ENCODE peak calls at places on chromosome 11, in nine cellular contexts. O, A, C, Q, Z, E, U, K and V are unnamed samples.

GRCh38 chr11:11909727-11910126 is 68.0 kb downstream of the USP47 start:
- DNase-seq in E (no peak), C (no peak), Z (no peak), U (no peak), A (no peak), K (no peak), Q (no peak), O (no peak), V (no peak)

GRCh38 chr11:32416301-32416700 is 19.0 kb downstream of the WT1 start:
- DNase-seq in E (no peak), U (no peak), Z (no peak), A (no peak), O (no peak), C (no peak), K (no peak), Q (no peak), V (no peak)

GRCh38 chr11:129143335-129143734 is 48.8 kb downstream of the ARHGAP32 start:
- DNase-seq in K (no peak), A (peak), E (peak), C (no peak), O (peak), U (peak), Z (peak), Q (peak), V (peak)

GRCh38 chr11:111635706-111636045 is 33.4 kb downstream of the SIK2 start:
- DNase-seq in C (no peak), Q (no peak), E (no peak), O (no peak), K (peak), U (peak), A (peak), Z (no peak), V (peak)

GRCh38 chr11:23143031-23143430 is 282.8 kb upstream of the CCDC179 start:
- DNase-seq in Q (no peak), K (no peak), C (no peak), U (no peak), E (no peak), A (no peak), Z (no peak), O (no peak), V (no peak)

GRCh38 chr11:14422052-14422813 is 63.2 kb upstream of the RRAS2 start:
- DNase-seq in A (peak), K (peak), E (peak), U (peak), O (peak), Z (peak), Q (peak), C (no peak), V (peak)

GRCh38 chr11:39327302-39327701 is 2132.2 kb downstream of the LRRC4C start:
- DNase-seq in U (no peak), Q (no peak), C (no peak), Z (no peak), K (no peak), A (peak), E (peak), O (no peak), V (no peak)

GRCh38 chr11:71245601-71246391 is 6.6 kb downstream of the SHANK2 start:
- DNase-seq in Q (no peak), Z (peak), E (no peak), K (no peak), O (no peak), U (no peak), C (no peak), A (peak), V (no peak)

GRCh38 chr11:44893250-44894216 is 57.1 kb downstream of the TP53I11 start:
- DNase-seq in U (no peak), C (no peak), O (no peak), Q (no peak), E (no peak), A (no peak), K (no peak), Z (no peak), V (peak)

GRCh38 chr11:43250309-43250708 is 61.5 kb upstream of the API5 start:
- DNase-seq in Z (no peak), A (no peak), U (no peak), E (no peak), C (no peak), K (no peak), Q (no peak), O (no peak), V (no peak)

GRCh38 chr11:83554896-83555295 is 268.7 kb upstream of the CCDC90B start:
- DNase-seq in K (no peak), C (no peak), E (no peak), Q (no peak), A (no peak), U (no peak), O (no peak), Z (no peak), V (no peak)

GRCh38 chr11:46414899-46415298 is 23.3 kb upstream of the CHRM4 start:
- DNase-seq in Z (no peak), C (no peak), E (no peak), U (no peak), Q (no peak), K (no peak), A (no peak), O (no peak), V (no peak)

GRCh38 chr11:83566948-83567347 is 280.8 kb upstream of the CCDC90B start:
- DNase-seq in U (peak), Z (peak), O (peak), K (no peak), A (no peak), C (no peak), Q (no peak), E (no peak), V (no peak)

GRCh38 chr11:35029979-35030378 is 109.0 kb upstream of the CD44 start:
- DNase-seq in Z (peak), C (no peak), E (peak), A (no peak), U (peak), O (peak), Q (no peak), K (peak), V (no peak)

GRCh38 chr11:68549789-68550484 is 89.4 kb downstream of the PPP6R3 start:
- DNase-seq in O (no peak), C (no peak), Z (no peak), U (peak), A (no peak), Q (no peak), K (no peak), E (no peak), V (peak)

GRCh38 chr11:38990841-38991240 is 2392.8 kb upstream of the RAG2 start:
- DNase-seq in C (no peak), Z (no peak), K (no peak), A (no peak), E (no peak), O (peak), U (no peak), Q (no peak), V (no peak)

GRCh38 chr11:2399488-2400068 is 972 bp upstream of the TSSC4 start:
- DNase-seq in K (no peak), Z (peak), O (no peak), U (peak), Q (no peak), E (no peak), C (no peak), A (no peak), V (no peak)

GRCh38 chr11:63919267-63920125 is 2.5 kb upstream of the RCOR2 start:
- DNase-seq in Z (peak), U (peak), C (no peak), O (no peak), K (peak), A (no peak), E (peak), Q (no peak), V (no peak)

GRCh38 chr11:1050581-1051355 is 14.2 kb upstream of the MUC6 start:
- DNase-seq in E (peak), O (peak), K (peak), Q (peak), Z (peak), U (peak), C (peak), A (peak), V (peak)

GRCh38 chr11:111541209-111542061 is 915 bp downstream of the LAYN start:
- DNase-seq in K (no peak), A (peak), C (no peak), O (no peak), E (no peak), Q (peak), Z (peak), U (peak), V (peak)

GRCh38 chr11:95231881-95232605 is 1.0 kb upstream of the SESN3 start:
- DNase-seq in K (no peak), A (peak), U (peak), Q (peak), E (no peak), C (peak), Z (peak), O (no peak), V (peak)

GRCh38 chr11:96116341-96116740 is 192.4 kb upstream of the MTMR2 start:
- DNase-seq in O (no peak), K (no peak), U (no peak), E (no peak), Q (no peak), A (no peak), Z (no peak), C (no peak), V (no peak)

GRCh38 chr11:48058064-48058463 is 77.7 kb downstream of the PTPRJ start:
- DNase-seq in C (no peak), Q (no peak), Z (no peak), K (no peak), U (no peak), E (no peak), O (no peak), A (no peak), V (no peak)

GRCh38 chr11:85704967-85705366 is 19.0 kb upstream of the CCDC89 start:
- DNase-seq in O (no peak), A (no peak), U (no peak), C (no peak), Z (no peak), E (no peak), K (no peak), Q (no peak), V (no peak)

GRCh38 chr11:132496341-132496740 is 1036.0 kb downstream of the OPCML start:
- DNase-seq in K (no peak), Z (no peak), E (no peak), Q (no peak), C (no peak), A (no peak), O (no peak), U (peak), V (no peak)

GRCh38 chr11:112880454-112880853 is 80.8 kb upstream of the NCAM1 start:
- DNase-seq in Z (no peak), O (no peak), E (no peak), A (no peak), Q (no peak), C (no peak), U (no peak), K (no peak), V (no peak)

GRCh38 chr11:64396079-64396591 is 37.2 kb downstream of the RPS6KA4 start:
- DNase-seq in E (no peak), A (no peak), U (peak), C (no peak), K (no peak), Q (no peak), O (no peak), Z (peak), V (no peak)

GRCh38 chr11:57459112-57460016 is 964 bp upstream of the RTN4RL2 start:
- DNase-seq in C (no peak), U (no peak), Q (peak), A (no peak), Z (peak), K (peak), O (no peak), E (no peak), V (no peak)

GRCh38 chr11:63866211-63866610 is 27.3 kb downstream of the MARK2 start:
- DNase-seq in K (peak), Z (no peak), E (peak), C (peak), O (no peak), A (peak), U (peak), Q (peak), V (peak)

GRCh38 chr11:68071281-68072048 is 32.6 kb downstream of the TCIRG1 start:
- DNase-seq in O (no peak), E (no peak), Q (no peak), C (no peak), U (no peak), A (no peak), K (no peak), Z (no peak), V (no peak)

GRCh38 chr11:122700676-122701075 is 45.2 kb downstream of the UBASH3B start:
- DNase-seq in A (no peak), Q (no peak), E (no peak), U (no peak), K (no peak), O (no peak), Z (no peak), C (no peak), V (no peak)

GRCh38 chr11:86949995-86950993 is 4.9 kb downstream of the FZD4 start:
- DNase-seq in A (no peak), O (no peak), K (no peak), Z (no peak), E (no peak), C (no peak), Q (no peak), U (no peak), V (no peak)

GRCh38 chr11:79182794-79183193 is 258.0 kb downstream of the TENM4 start:
- DNase-seq in K (no peak), Z (no peak), A (no peak), E (no peak), C (no peak), U (no peak), Q (no peak), O (no peak), V (no peak)

GRCh38 chr11:67468056-67468455 is 995 bp downstream of the TMEM134 start:
- DNase-seq in Z (no peak), Q (peak), O (peak), C (no peak), A (peak), U (no peak), K (no peak), E (peak), V (peak)

GRCh38 chr11:116513278-116513823 is 259.4 kb downstream of the BUD13 start:
- DNase-seq in C (no peak), Q (no peak), U (no peak), Z (no peak), O (no peak), K (no peak), E (no peak), A (no peak), V (no peak)

DNA sequence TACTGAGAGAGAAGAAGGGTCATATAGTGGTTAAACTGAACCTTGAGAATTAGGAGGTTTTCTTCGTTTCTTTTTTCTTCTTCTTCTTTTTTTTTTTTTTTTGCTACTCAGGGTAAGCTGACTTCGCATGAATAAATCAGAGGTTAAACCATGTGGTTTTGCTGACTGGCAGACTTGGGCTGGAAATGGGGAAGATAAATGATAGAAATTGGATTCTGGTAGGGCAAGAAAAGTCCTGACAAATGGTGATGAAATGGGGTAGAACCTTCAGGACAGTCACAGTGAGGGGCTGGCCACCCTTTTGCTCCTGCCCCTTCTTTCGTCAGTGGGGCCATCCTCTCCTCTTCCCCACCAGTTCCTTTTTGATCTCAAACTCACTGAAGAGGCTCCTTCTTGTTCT is 1.6 kb upstream of the SWAP70 start:
- DNase-seq in Z (no peak), O (no peak), K (no peak), U (no peak), Q (no peak), E (no peak), A (peak), C (no peak), V (no peak)
- H3K27ac ChIP-seq in Z (no peak), O (no peak), K (no peak), U (no peak), Q (no peak), E (no peak), A (peak), C (no peak), V (peak)

GRCh38 chr11:120431633-120432032 is 79.9 kb upstream of the GRIK4 start:
- DNase-seq in U (peak), C (no peak), Z (peak), A (no peak), K (peak), E (no peak), O (peak), Q (no peak), V (no peak)

GRCh38 chr11:120432056-120433018 is 79.2 kb upstream of the GRIK4 start:
- DNase-seq in K (peak), E (peak), U (peak), A (peak), O (peak), Q (no peak), Z (peak), C (no peak), V (no peak)
- H3K27ac ChIP-seq in K (peak), E (peak), U (no peak), A (peak), O (no peak), Q (no peak), Z (no peak), C (no peak), V (peak)

GRCh38 chr11:125674210-125674609 is 6.4 kb downstream of the ACRV1 start:
- DNase-seq in Q (no peak), K (no peak), U (no peak), O (no peak), E (no peak), C (no peak), Z (no peak), A (no peak), V (no peak)

GRCh38 chr11:125675196-125675595 is 5.5 kb downstream of the ACRV1 start:
- DNase-seq in O (no peak), Z (no peak), Q (no peak), K (no peak), U (no peak), E (no peak), A (no peak), C (no peak), V (no peak)

GRCh38 chr11:125671561-125671960 is 9.1 kb downstream of the ACRV1 start:
- DNase-seq in K (no peak), E (no peak), C (no peak), A (no peak), O (no peak), U (no peak), Q (no peak), Z (no peak), V (no peak)

GRCh38 chr11:125667151-125667550 is 13.5 kb downstream of the ACRV1 start:
- DNase-seq in O (no peak), E (no peak), K (no peak), Q (no peak), Z (no peak), C (no peak), U (no peak), A (no peak), V (no peak)

DNA sequence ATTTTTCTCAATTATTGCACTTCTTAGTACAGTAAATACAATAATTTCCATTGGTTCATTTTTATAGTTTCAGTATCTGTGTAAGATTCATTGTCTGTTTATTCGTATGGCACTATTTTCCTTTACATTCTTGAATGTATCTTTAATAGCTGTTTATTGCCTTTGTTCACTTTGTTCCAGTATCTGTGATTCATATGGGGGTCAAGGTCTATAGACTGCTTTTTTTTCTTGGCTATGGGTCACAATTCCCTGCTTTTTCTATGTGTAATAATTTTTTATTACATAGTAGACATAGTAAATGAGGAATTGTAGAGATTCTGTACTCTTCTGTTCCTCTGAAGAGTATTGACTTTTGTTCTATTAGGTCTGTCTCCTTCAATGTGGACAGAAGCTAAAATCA is 10.5 kb downstream of the ACRV1 start:
- DNase-seq in U (no peak), O (no peak), C (no peak), A (no peak), E (no peak), K (no peak), Q (no peak), Z (no peak), V (no peak)
- H3K27ac ChIP-seq in U (no peak), O (no peak), C (no peak), A (no peak), E (no peak), K (no peak), Q (no peak), Z (no peak), V (no peak)

DNA sequence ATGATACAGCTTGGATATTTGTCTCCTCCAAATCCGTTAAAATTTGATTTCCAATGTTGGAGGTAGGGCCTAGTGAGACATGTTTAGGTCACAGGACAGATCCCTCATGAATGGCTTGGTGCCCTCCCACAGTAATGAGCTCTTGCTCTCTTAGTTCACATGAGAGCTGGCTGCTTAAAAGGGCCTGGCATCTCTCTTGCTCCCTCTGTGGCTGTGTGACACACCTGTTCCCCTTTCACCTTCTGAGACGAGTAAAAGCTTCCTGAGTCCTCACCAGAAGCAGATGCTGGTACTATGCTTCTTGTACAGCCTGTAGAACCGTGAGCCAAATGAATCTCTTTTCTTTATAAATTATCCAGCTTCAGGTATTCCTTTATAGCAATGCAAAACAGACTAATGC is 3.5 kb downstream of the VPS37C start:
- DNase-seq in Q (no peak), O (no peak), K (no peak), A (no peak), U (no peak), C (no peak), E (peak), Z (peak), V (no peak)
- H3K27ac ChIP-seq in Q (no peak), O (no peak), K (no peak), A (peak), U (peak), C (no peak), E (peak), Z (no peak), V (no peak)

DNA sequence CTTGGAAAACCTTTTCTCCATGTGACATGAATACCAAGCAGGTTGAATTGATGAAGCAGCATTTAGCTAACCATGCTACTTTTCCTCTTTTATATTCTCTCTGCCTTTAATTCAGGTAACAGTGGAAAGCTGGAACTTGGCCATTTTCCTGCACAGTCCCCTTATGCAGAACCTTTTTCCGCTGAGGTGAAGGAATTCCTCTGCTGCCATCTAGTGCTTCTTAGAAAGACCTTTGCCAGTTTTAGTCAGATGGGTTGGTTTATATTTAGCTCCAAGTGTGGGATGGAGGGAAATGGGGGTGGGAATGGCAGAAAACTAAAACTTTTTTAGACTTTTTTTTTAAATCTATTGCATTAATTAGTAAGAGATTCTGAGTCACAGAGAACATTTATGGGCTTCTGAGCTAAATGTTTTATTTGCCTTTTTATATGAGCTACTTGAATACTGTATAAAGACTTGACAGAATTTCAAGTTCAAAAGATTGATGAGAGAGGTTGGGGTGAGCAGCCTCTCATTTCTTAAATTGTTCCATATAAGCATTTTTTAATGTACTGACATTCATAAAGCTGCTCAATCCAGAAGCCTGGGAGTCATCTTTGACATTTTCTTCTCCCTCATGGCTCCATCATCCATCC is 153.9 kb upstream of the ZC3H12C start:
- DNase-seq in K (peak), Q (no peak), C (no peak), E (peak), O (peak), Z (peak), A (peak), U (peak), V (no peak)
- H3K27ac ChIP-seq in K (no peak), Q (no peak), C (no peak), E (no peak), O (no peak), Z (no peak), A (no peak), U (no peak), V (no peak)

GRCh38 chr11:117874910-117875396 is 1.5 kb downstream of the FXYD6 start:
- DNase-seq in A (no peak), U (no peak), Z (no peak), C (no peak), Q (no peak), E (no peak), O (no peak), K (no peak), V (no peak)
- H3K27ac ChIP-seq in A (no peak), U (no peak), Z (no peak), C (no peak), Q (no peak), E (no peak), O (no peak), K (no peak), V (peak)

GRCh38 chr11:75879737-75880136 is 64.7 kb downstream of the UVRAG start:
- DNase-seq in O (no peak), U (no peak), E (no peak), K (no peak), Q (no peak), Z (no peak), A (no peak), C (no peak), V (no peak)
- H3K27ac ChIP-seq in O (no peak), U (no peak), E (no peak), K (no peak), Q (no peak), Z (no peak), A (no peak), C (no peak), V (no peak)